ENCODE peak calls at places on chromosome 1, in four cellular contexts. R is CD4-positive, CD25-positive, alpha-beta regulatory T cell; S is naive thymus-derived CD4-positive, alpha-beta T cell; O is H1. U is an unnamed sample. For H3K9me3, the result is how much of the 10 kb centered on the place peaks cover.

GRCh38 chr1:6185151-6185550 is 5.0 kb upstream of the CHD5 start:
- DNase-seq in R (no peak), S (no peak), O (no peak), U (no peak)

GRCh38 chr1:26127235-26128163 is 15.9 kb downstream of the PDIK1L start:
- DNase-seq in R (no peak), S (peak), O (no peak), U (no peak)

GRCh38 chr1:110477445-110477957 is 26.6 kb downstream of the PROK1 start:
- DNase-seq in R (no peak), S (no peak), O (no peak), U (no peak)

GRCh38 chr1:17065667-17066066 is 11.8 kb upstream of the SDHB start:
- DNase-seq in R (no peak), S (no peak), O (no peak), U (no peak)

GRCh38 chr1:240595476-240595875 is 16.5 kb downstream of the GREM2 start:
- DNase-seq in R (no peak), S (no peak), O (no peak), U (no peak)

GRCh38 chr1:189429610-189430009 is 1048.1 kb downstream of the BRINP3 start:
- DNase-seq in R (no peak), S (no peak), O (no peak), U (no peak)

GRCh38 chr1:248686815-248687214 is 15.8 kb downstream of the OR14I1 start:
- DNase-seq in R (no peak), S (peak), O (no peak), U (no peak)

GRCh38 chr1:100441651-100442050 is 89.3 kb downstream of the CDC14A start:
- DNase-seq in R (peak), S (peak), O (no peak), U (no peak)

GRCh38 chr1:119371800-119372199 is 3.2 kb downstream of the HAO2 start:
- DNase-seq in R (no peak), S (no peak), O (no peak), U (no peak)

GRCh38 chr1:10646347-10646861 is 150.0 kb downstream of the CASZ1 start:
- DNase-seq in R (no peak), S (no peak), O (no peak), U (no peak)

GRCh38 chr1:156126043-156126700 is 11.7 kb downstream of the LMNA start:
- DNase-seq in R (no peak), S (peak), O (no peak), U (no peak)

GRCh38 chr1:95352767-95353166 is 118.8 kb downstream of the RWDD3 start:
- DNase-seq in R (no peak), S (no peak), O (no peak), U (no peak)

GRCh38 chr1:64235133-64235532 is 31.7 kb downstream of the UBE2U start:
- DNase-seq in R (no peak), S (no peak), O (no peak), U (no peak)

GRCh38 chr1:217327901-217328300 is 303.0 kb downstream of the GPATCH2 start:
- DNase-seq in R (no peak), S (no peak), O (no peak), U (no peak)

GRCh38 chr1:12464028-12464427 is 154.0 kb downstream of the DHRS3 start:
- DNase-seq in R (no peak), S (no peak), O (no peak), U (no peak)

GRCh38 chr1:224643653-224644052 is 27.5 kb downstream of the CNIH3 start:
- DNase-seq in R (no peak), S (no peak), O (no peak), U (no peak)

GRCh38 chr1:42096565-42096964 is 56.6 kb upstream of the GUCA2B start:
- DNase-seq in R (no peak), S (no peak), O (no peak), U (no peak)

GRCh38 chr1:230982698-230983097 is 3.8 kb downstream of the ARV1 start:
- DNase-seq in R (no peak), S (no peak), O (no peak), U (no peak)

GRCh38 chr1:44636067-44636466 is 38.2 kb downstream of the TMEM53 start:
- DNase-seq in R (no peak), S (no peak), O (no peak), U (no peak)

GRCh38 chr1:184189361-184189760 is 137.8 kb downstream of the TSEN15 start:
- DNase-seq in R (no peak), S (no peak), O (no peak), U (no peak)

GRCh38 chr1:207055386-207056001 is 2.4 kb downstream of the PFKFB2 start:
- DNase-seq in R (no peak), S (no peak), O (no peak), U (no peak)

GRCh38 chr1:206559661-206559995 is 52.3 kb downstream of the RASSF5 start:
- DNase-seq in R (no peak), S (no peak), O (no peak), U (no peak)

GRCh38 chr1:43706598-43707190 is 642 bp upstream of the ST3GAL3 start:
- DNase-seq in R (peak), S (peak), O (peak), U (no peak)

GRCh38 chr1:228867951-228868730 is 132.9 kb downstream of the RHOU start:
- DNase-seq in R (no peak), S (no peak), O (no peak), U (no peak)

DNA sequence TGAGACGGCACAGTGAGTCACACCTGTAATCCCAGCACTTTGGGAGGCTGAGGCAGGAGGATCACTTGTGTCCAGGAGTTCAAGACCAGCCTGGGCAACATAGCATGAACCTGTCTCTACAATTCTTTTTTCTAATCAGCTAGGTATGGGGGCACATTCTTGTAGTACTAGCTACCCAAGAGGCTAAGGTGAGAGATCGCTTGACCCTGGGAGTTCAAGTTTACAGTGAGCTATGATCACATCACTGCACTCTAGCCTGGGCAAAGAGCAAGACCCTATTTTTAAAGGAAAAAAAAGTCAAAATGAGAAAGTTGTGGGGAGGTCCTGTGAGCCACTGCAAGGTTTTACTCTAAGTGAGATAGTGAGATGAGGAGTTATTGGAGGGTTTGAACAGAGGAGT is 34.8 kb upstream of the AHCTF1 start:
- DNase-seq in R (no peak), S (no peak), O (no peak), U (no peak)
- H3K9me3 ChIP-seq in R (under half), S (under half), O (under half), U (under half)

GRCh38 chr1:106899644-106900043 is 156.8 kb upstream of the PRMT6 start:
- DNase-seq in R (no peak), S (no peak), O (no peak), U (no peak)

GRCh38 chr1:106897976-106898375 is 158.5 kb upstream of the PRMT6 start:
- DNase-seq in R (no peak), S (no peak), O (no peak), U (no peak)
- H3K9me3 ChIP-seq in R (under half), S (under half), O (under half), U (under half)

DNA sequence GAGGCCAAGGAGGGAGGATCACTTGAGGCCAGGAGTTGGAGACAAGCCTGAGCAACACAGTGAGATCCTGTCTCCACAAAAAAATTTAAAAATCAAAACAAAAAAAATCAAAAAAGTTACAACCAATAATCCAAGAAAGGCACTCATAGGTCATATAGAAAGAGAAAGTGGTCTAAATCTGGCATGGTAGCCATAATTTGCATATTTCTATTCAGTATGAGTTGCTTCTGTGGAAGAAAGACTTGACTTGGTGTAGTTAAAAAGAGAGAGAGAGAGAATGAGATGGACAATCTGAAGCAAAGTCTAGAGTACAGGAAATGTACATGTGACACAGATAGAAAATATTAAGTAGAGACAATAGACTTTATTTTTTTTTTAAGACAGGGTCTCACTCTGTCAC is 22.5 kb downstream of the JMJD4 start:
- DNase-seq in R (no peak), S (no peak), O (no peak), U (no peak)
- H3K9me3 ChIP-seq in R (under half), S (under half), O (under half), U (under half)

DNA sequence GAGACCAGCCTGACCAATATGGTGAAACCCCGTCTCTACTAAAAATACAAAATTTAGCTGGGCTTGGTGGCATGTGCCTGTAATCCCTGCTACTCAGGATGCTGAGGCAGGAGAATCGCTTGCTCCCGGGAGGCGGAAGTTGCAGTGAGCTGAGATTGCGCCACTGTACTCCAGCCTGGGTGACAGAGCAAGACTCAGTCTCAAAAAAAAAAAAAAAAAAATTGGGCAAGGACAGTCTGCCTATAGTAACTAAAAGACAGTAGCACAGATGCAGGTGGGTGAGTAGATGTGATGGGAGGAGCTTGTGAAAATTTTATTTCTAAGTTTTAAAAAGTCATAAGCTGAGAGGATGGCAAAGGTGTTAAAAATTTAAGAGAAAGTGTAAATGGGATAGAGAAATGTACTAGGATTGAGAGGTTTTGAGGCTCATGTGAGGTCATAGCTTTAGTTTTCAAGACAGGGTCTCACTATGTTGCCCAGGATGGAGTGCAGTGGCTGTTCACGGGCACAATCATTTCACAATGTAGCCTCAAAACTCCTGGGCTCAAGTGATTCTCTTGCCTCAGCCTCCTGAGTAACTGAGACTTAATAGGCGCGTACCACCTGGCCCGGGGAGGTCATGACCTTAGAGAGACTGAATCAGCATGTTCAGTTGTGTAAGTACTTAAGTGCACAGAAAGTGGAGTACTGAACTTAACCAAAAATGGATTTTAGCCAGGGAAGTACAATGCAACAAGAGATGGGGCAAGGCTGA is 33.7 kb downstream of the PTP4A2 start:
- DNase-seq in R (no peak), S (no peak), O (no peak), U (no peak)
- H3K9me3 ChIP-seq in R (under half), S (under half), O (under half), U (under half)

GRCh38 chr1:4603317-4604110 is 50.9 kb upstream of the AJAP1 start:
- DNase-seq in R (no peak), S (no peak), O (no peak), U (no peak)
- H3K9me3 ChIP-seq in R (under half), S (under half), O (under half), U (under half)

GRCh38 chr1:168834225-168834872 is 105.3 kb upstream of the DPT start:
- DNase-seq in R (no peak), S (no peak), O (no peak), U (no peak)

GRCh38 chr1:168835791-168836190 is 106.8 kb upstream of the DPT start:
- DNase-seq in R (no peak), S (no peak), O (no peak), U (no peak)

GRCh38 chr1:168836469-168836868 is 107.5 kb upstream of the DPT start:
- DNase-seq in R (no peak), S (no peak), O (no peak), U (no peak)

GRCh38 chr1:168833801-168834224 is 104.8 kb upstream of the DPT start:
- DNase-seq in R (no peak), S (peak), O (no peak), U (no peak)

GRCh38 chr1:168835153-168835648 is 106.2 kb upstream of the DPT start:
- DNase-seq in R (no peak), S (no peak), O (no peak), U (no peak)
- H3K9me3 ChIP-seq in R (under half), S (under half), O (under half), U (under half)

DNA sequence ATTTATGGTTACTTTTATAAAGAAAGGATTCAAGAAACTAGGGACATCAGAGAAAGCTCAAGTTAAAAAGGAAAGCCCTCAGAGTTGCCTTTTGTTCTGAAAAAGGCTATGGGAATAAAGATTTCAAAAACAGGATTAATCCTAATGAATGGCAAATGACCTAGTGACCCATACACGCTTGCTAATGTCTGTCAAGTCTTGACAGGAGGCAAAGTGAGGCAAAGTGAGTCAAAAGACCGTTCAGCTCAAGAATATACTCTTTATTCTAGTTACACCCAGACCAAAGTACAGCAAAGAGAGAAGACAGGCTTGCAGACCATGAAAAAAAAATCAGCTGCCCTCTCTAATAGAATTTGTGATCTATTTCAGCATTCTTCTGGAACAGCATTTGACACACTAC is 3.5 kb downstream of the ZNF436 start:
- DNase-seq in R (no peak), S (no peak), O (no peak), U (no peak)
- H3K9me3 ChIP-seq in R (under half), S (under half), O (under half), U (under half)

DNA sequence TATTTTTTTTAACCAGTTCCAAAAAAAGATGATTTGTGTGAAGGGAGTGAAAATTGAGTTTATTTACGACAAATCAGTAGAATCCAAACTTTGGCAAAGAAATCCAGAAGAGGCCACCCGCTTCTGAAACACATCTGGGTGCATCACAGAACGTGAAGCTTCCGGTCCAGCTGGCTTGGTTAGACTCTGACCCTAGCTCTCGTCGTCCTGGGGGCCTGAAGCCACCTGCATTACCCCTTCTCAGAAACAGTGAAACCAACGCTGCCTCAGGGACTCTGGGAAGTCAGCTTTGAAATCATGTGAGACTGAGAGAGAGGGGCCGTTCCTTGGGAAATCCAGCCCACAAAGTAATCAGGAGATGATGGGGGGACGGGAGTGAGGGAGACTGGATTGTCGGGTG is 21.8 kb downstream of the AJAP1 start:
- DNase-seq in R (no peak), S (no peak), O (no peak), U (no peak)
- H3K9me3 ChIP-seq in R (under half), S (under half), O (under half), U (under half)

DNA sequence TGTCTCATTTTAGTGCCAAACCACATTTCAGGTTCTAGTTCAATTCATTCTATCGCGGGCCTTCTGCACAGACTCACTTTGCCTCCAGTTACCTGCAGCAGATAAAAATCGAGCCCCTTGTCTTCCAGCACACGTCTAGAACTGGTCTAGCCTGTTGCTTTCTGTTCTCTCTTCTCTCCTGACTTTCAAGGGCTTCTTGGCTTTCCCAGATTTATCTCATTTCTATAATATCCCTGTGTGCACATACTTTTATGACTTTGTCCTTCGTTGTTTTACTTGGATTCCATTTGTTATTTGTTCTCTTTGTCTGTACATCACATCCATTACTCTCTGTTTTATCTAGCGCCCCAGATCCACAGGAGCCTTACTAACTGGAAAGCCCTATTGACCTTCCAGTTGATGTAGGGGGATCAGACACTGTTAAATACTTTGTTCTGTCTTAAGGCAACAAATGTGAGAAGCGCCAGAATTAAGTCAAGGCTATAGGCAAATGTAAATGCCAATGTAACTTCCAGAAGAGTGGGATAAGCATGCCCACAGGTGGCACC is 284.5 kb upstream of the ADGRL4 start:
- DNase-seq in R (no peak), S (no peak), O (no peak), U (no peak)
- H3K9me3 ChIP-seq in R (under half), S (under half), O (under half), U (under half)

GRCh38 chr1:80367058-80367457 is 1360.5 kb upstream of the ADGRL4 start:
- DNase-seq in R (no peak), S (no peak), O (no peak), U (no peak)
- H3K9me3 ChIP-seq in R (under half), S (under half), O (under half), U (under half)